ENCODE peak calls at places on chromosomes 7 and 10, in ten cellular contexts. W is K562, Q is bronchial epithelial cell, O is Calu3, T is GM13976, R is GM06990, V is sigmoid colon, B is colonic mucosa, D is AG10803, S is type B pancreatic cell. U is an unnamed sample.

GRCh38 chr10:529831-530230 is 159.6 kb downstream of the DIP2C start:
- DNase-seq in W (no peak), Q (no peak), O (no peak), T (no peak), R (no peak), V (peak; percentile 61), B (no peak), D (no peak), S (no peak), U (peak; percentile 50)

GRCh38 chr7:37944737-37945054 is 24.3 kb downstream of the EPDR1 start:
- DNase-seq in W (no peak), Q (no peak), O (no peak), T (no peak), R (no peak), V (no peak), B (no peak), D (no peak), S (no peak), U (no peak)

GRCh38 chr7:143259765-143260164 is 3.5 kb upstream of the GSTK1 start:
- DNase-seq in W (peak; percentile 39), Q (peak; percentile 91), O (peak; percentile 19), T (no peak), R (no peak), V (no peak), B (no peak), D (no peak), S (no peak), U (no peak)

GRCh38 chr10:71221586-71222202 is 9.3 kb downstream of the UNC5B start:
- DNase-seq in W (no peak), Q (no peak), O (no peak), T (peak; percentile 6), R (no peak), V (peak; percentile 9), B (no peak), D (no peak), S (no peak), U (peak; percentile 15)

GRCh38 chr7:153616808-153617207 is 435.4 kb upstream of the DPP6 start:
- DNase-seq in W (no peak), Q (no peak), O (no peak), T (no peak), R (no peak), V (no peak), B (no peak), D (no peak), S (no peak), U (no peak)

GRCh38 chr10:132036153-132036886 is 29.4 kb upstream of the JAKMIP3 start:
- DNase-seq in W (no peak), Q (no peak), O (no peak), T (no peak), R (no peak), V (no peak), B (no peak), D (peak; percentile 8), S (no peak), U (no peak)

GRCh38 chr10:29387269-29387668 is 98.4 kb downstream of the LYZL1 start:
- DNase-seq in W (no peak), Q (no peak), O (no peak), T (no peak), R (no peak), V (no peak), B (no peak), D (no peak), S (no peak), U (no peak)

GRCh38 chr7:75951506-75951905 is 36.6 kb downstream of the POR start:
- DNase-seq in W (no peak), Q (peak; percentile 88), O (no peak), T (no peak), R (no peak), V (no peak), B (no peak), D (peak; percentile 87), S (no peak), U (no peak)

GRCh38 chr7:30555525-30555924 is 39.2 kb upstream of the GARS1 start:
- DNase-seq in W (no peak), Q (no peak), O (no peak), T (no peak), R (no peak), V (no peak), B (no peak), D (no peak), S (no peak), U (no peak)

GRCh38 chr10:123044391-123044790 is 35.6 kb downstream of the ACADSB start:
- DNase-seq in W (peak; percentile 6), Q (peak; percentile 43), O (no peak), T (no peak), R (no peak), V (no peak), B (no peak), D (no peak), S (no peak), U (no peak)

GRCh38 chr10:78664929-78665525 is 403.7 kb upstream of the ZMIZ1 start:
- DNase-seq in W (peak; percentile 52), Q (peak; percentile 70), O (peak; percentile 34), T (no peak), R (no peak), V (no peak), B (peak; percentile 47), D (peak; percentile 43), S (no peak), U (no peak)

GRCh38 chr7:29397398-29397797 is 166.2 kb upstream of the PRR15 start:
- DNase-seq in W (no peak), Q (no peak), O (no peak), T (no peak), R (no peak), V (no peak), B (no peak), D (no peak), S (no peak), U (no peak)

GRCh38 chr10:122336961-122337360 is 37.5 kb upstream of the PLEKHA1 start:
- DNase-seq in W (no peak), Q (peak; percentile 31), O (no peak), T (no peak), R (no peak), V (no peak), B (no peak), D (no peak), S (no peak), U (no peak)

GRCh38 chr7:2172311-2173183 is 60.2 kb downstream of the MAD1L1 start:
- DNase-seq in W (no peak), Q (peak; percentile 87), O (no peak), T (no peak), R (no peak), V (no peak), B (peak; percentile 48), D (peak; percentile 73), S (no peak), U (peak; percentile 77)

GRCh38 chr7:38034062-38034907 is 113.8 kb downstream of the EPDR1 start:
- DNase-seq in W (no peak), Q (no peak), O (no peak), T (no peak), R (no peak), V (no peak), B (no peak), D (no peak), S (no peak), U (no peak)

GRCh38 chr10:121551210-121551609 is 47.0 kb downstream of the FGFR2 start:
- DNase-seq in W (no peak), Q (no peak), O (no peak), T (no peak), R (no peak), V (no peak), B (no peak), D (no peak), S (no peak), U (no peak)

GRCh38 chr7:35584990-35585389 is 109.9 kb downstream of the HERPUD2 start:
- DNase-seq in W (no peak), Q (no peak), O (no peak), T (no peak), R (no peak), V (no peak), B (no peak), D (no peak), S (no peak), U (no peak)

GRCh38 chr10:71262027-71262426 is 49.7 kb downstream of the UNC5B start:
- DNase-seq in W (no peak), Q (no peak), O (no peak), T (no peak), R (no peak), V (no peak), B (no peak), D (no peak), S (no peak), U (no peak)

GRCh38 chr10:54594289-54594688 is 206.7 kb downstream of the PCDH15 start:
- DNase-seq in W (no peak), Q (no peak), O (no peak), T (no peak), R (no peak), V (no peak), B (no peak), D (no peak), S (no peak), U (no peak)

GRCh38 chr7:122528879-122529481 is 169.9 kb downstream of the RNF133 start:
- DNase-seq in W (peak; percentile 45), Q (peak; percentile 59), O (no peak), T (peak; percentile 26), R (no peak), V (no peak), B (no peak), D (peak; percentile 43), S (no peak), U (no peak)

GRCh38 chr7:122535086-122535485 is 163.8 kb downstream of the RNF133 start:
- DNase-seq in W (no peak), Q (peak; percentile 82), O (no peak), T (no peak), R (no peak), V (no peak), B (no peak), D (no peak), S (no peak), U (no peak)

GRCh38 chr7:122532406-122533269 is 166.3 kb downstream of the RNF133 start:
- DNase-seq in W (no peak), Q (peak; percentile 21), O (no peak), T (peak; percentile 8), R (no peak), V (no peak), B (no peak), D (peak; percentile 15), S (no peak), U (no peak)
- TF ChIP-seq CTCF in W (no peak), Q (peak; percentile 4), O (no peak), T (peak; percentile 17), R (peak; percentile 32), V (peak; percentile 6), B (peak; percentile 13), D (peak; percentile 49), S (peak; percentile 79), U (peak; percentile 34)

GRCh38 chr10:20978617-20979016 is 81.5 kb upstream of the NEBL start:
- DNase-seq in W (no peak), Q (no peak), O (no peak), T (no peak), R (no peak), V (no peak), B (no peak), D (no peak), S (no peak), U (no peak)
- TF ChIP-seq CTCF in W (no peak), Q (no peak), O (no peak), T (no peak), R (no peak), V (no peak), B (no peak), D (no peak), S (no peak), U (no peak)

GRCh38 chr10:15035385-15036301 is 8.1 kb upstream of the OLAH start:
- DNase-seq in W (peak; percentile 82), Q (no peak), O (no peak), T (no peak), R (no peak), V (no peak), B (no peak), D (no peak), S (no peak), U (peak; percentile 68)
- TF ChIP-seq CTCF in W (no peak), Q (no peak), O (no peak), T (no peak), R (no peak), V (no peak), B (no peak), D (no peak), S (no peak), U (no peak)

GRCh38 chr7:46129831-46130230 is 208.8 kb upstream of the IGFBP3 start:
- DNase-seq in W (peak; percentile 9), Q (no peak), O (no peak), T (no peak), R (no peak), V (no peak), B (no peak), D (no peak), S (no peak), U (no peak)
- TF ChIP-seq CTCF in W (no peak), Q (no peak), O (no peak), T (no peak), R (no peak), V (no peak), B (no peak), D (no peak), S (no peak), U (no peak)

U was measured in upper lobe of right lung.